ENCODE peak calls at places on chromosomes 6 and 20, in four cellular contexts. P, T, D and C are unnamed samples.

GRCh38 chr6:14747881-14748520 is 497.9 kb upstream of the JARID2 start:
- DNase-seq in P (no peak), T (no peak), D (no peak), C (no peak)

GRCh38 chr6:135270676-135271536 is 89.8 kb downstream of the MYB start:
- DNase-seq in P (no peak), T (no peak), D (no peak), C (no peak)

GRCh38 chr6:75098709-75099108 is 107.1 kb downstream of the COL12A1 start:
- DNase-seq in P (peak), T (no peak), D (peak), C (peak)

GRCh38 chr20:44725852-44726251 is 10.7 kb downstream of the CCN5 start:
- DNase-seq in P (no peak), T (no peak), D (no peak), C (no peak)

GRCh38 chr20:32646486-32646885 is 27.3 kb downstream of the C20orf203 start:
- DNase-seq in P (no peak), T (no peak), D (no peak), C (no peak)

GRCh38 chr6:73747293-73747692 is 51.3 kb downstream of the CD109 start:
- DNase-seq in P (no peak), T (no peak), D (no peak), C (no peak)

GRCh38 chr20:51487525-51488279 is 54.8 kb downstream of the NFATC2 start:
- DNase-seq in P (peak), T (no peak), D (peak), C (peak)

GRCh38 chr6:126761854-126762253 is 356.6 kb upstream of the RSPO3 start:
- DNase-seq in P (no peak), T (no peak), D (no peak), C (no peak)

GRCh38 chr6:28742668-28743270 is 181.0 kb downstream of the TRIM27 start:
- DNase-seq in P (peak), T (peak), D (peak), C (no peak)

GRCh38 chr6:106300020-106300772 is 25.4 kb downstream of the ATG5 start:
- DNase-seq in P (no peak), T (no peak), D (peak), C (no peak)

GRCh38 chr6:18192026-18192425 is 36.8 kb downstream of the KDM1B start:
- DNase-seq in P (no peak), T (no peak), D (no peak), C (no peak)

GRCh38 chr6:71855406-71855805 is 30.9 kb upstream of the RIMS1 start:
- DNase-seq in P (no peak), T (no peak), D (peak), C (no peak)

GRCh38 chr6:164252260-164252659 is 837.7 kb downstream of the QKI start:
- DNase-seq in P (no peak), T (no peak), D (no peak), C (no peak)

GRCh38 chr20:47055699-47056369 is 161.2 kb downstream of the EYA2 start:
- DNase-seq in P (no peak), T (no peak), D (no peak), C (no peak)

GRCh38 chr6:158536084-158536890 is 23.6 kb upstream of the TMEM181 start:
- DNase-seq in P (peak), T (peak), D (peak), C (no peak)

GRCh38 chr6:45587229-45588060 is 209.7 kb upstream of the SUPT3H start:
- DNase-seq in P (no peak), T (no peak), D (no peak), C (no peak)

GRCh38 chr6:131958551-131959470 is 7.6 kb upstream of the CCN2 start:
- DNase-seq in P (no peak), T (no peak), D (peak), C (no peak)
- TF ChIP-seq TCF7L2 in P (no peak), T (no peak), D (no peak), C (no peak)

DNA sequence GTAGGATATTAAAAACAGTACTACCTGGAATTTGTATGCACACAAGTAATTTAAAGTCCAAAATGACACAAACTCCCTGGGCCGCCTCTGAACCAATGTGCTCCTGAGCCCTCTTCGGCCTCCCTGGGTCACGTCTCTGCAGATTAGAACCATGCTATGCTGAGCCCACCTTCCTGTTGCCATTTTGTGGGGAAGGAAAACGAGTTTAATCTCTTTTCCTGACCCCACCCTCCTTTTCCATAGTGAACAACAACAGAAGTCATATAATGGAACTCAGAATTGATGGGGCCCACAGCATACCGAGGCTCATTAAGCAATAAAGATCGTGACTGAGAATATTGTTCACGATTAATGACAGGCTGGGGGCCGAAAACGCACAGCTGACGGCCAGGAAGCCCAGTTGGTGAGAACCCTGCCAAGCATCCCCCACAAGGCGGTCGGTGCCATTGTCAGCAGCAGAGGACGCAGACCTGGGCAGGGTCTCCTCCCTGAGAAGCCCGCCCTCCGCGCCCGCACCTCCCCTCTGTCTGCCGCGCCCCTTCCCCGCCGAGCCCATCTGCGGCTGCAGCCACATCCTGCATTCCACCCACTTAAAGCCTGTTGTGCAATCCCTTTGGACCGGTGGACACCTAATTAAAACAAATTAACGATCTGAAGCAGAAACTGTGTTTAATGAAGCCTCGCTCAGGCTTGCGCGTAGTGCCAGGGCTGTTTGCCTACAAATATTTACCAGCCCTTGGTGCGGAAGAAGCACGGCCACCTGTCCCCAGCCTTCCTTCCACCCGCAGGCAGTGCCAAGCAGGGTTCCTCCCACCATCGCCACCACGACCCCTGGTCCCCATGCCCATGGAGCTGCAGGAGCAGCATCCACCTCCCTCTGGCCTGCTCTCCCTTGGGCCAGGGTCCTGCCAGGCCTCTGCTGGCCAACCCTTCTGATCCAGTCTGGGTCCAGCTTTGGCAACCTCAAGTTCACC is 68.1 kb downstream of the DLL1 start:
- DNase-seq in P (no peak), T (no peak), D (no peak), C (no peak)
- TF ChIP-seq POLR2AphosphoS5 in P (no peak), T (no peak), D (no peak), C (no peak)

GRCh38 chr6:43274916-43275597 is 23.0 kb upstream of the SLC22A7 start:
- DNase-seq in P (no peak), T (peak), D (peak), C (no peak)

GRCh38 chr6:43277083-43277642 is 20.9 kb upstream of the SLC22A7 start:
- DNase-seq in P (no peak), T (no peak), D (no peak), C (no peak)

GRCh38 chr6:43275782-43276179 is 22.3 kb upstream of the SLC22A7 start:
- DNase-seq in P (no peak), T (no peak), D (no peak), C (no peak)

GRCh38 chr6:43277643-43278523 is 20.2 kb upstream of the SLC22A7 start:
- DNase-seq in P (no peak), T (no peak), D (peak), C (no peak)

DNA sequence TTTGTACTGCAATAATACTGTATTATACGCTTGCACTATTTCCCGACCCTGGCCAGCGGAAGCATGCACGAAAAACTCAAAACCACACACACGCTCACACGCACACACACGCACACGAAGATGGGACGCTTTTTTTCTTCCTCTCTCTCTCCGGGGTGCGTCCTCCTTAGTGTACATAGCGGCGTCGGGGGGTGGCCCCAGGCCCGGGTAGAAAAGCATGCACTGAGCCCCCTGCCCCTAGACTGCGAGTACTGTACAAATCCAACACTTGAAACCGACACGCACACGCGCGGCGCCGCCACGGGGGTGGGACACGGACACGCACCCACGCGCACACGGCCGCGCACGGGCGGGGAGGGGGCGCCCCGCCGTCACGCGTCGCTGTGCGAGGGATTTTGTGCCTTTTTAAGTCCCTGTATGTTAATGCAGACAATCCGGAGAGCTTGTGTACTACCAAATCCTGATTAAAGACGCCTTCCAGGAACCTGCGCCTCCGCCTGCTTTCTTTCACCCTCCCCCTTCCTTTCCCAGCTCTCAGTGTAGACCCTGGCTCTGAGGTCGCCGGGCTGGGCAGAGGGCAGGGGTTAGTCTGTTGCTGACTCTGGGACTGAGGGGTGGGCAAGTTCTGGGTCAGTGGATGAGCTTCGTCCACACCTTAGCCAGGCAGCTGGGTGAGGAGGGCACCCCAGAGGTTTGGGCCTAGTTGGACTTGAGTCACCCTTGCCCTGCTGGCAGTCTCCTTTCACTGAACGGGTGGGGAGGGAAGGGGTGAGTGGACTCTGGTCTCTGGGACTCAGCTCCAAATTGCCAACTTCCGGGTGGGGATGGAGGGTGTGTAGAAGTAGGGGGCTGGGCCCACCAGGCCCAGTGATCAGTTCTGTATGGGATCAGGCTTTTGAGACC is 21.6 kb upstream of the SLC22A7 start:
- DNase-seq in P (no peak), T (no peak), D (peak), C (no peak)
- TF ChIP-seq TCF7L2 in P (no peak), T (no peak), D (no peak), C (no peak)

GRCh38 chr6:11039040-11039439 is 5.1 kb downstream of the ELOVL2 start:
- DNase-seq in P (no peak), T (no peak), D (peak), C (no peak)

GRCh38 chr6:11036977-11037430 is 7.1 kb downstream of the ELOVL2 start:
- DNase-seq in P (no peak), T (no peak), D (no peak), C (no peak)

GRCh38 chr6:11040134-11040533 is 4.0 kb downstream of the ELOVL2 start:
- DNase-seq in P (no peak), T (no peak), D (no peak), C (no peak)

GRCh38 chr6:11033825-11034224 is 10.3 kb downstream of the ELOVL2 start:
- DNase-seq in P (no peak), T (no peak), D (no peak), C (no peak)

DNA sequence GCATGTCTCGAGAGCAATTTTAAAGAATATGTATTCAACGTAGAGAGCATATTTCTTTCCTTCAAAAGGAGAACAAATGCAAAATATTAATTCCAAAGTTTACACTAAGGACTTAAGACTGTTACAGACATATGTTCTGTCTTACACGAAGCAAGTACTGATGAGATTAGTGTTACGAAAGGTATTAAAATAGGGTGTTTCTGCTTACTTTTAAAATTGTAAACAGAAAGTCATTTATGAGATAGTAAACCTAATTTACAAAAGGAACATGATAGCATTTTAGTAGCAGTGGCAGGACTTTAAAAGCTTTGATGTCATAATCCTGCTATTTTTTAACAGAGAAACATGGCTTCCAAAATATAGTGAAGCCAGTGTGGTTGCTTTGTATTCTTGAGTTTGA is 8.1 kb downstream of the ELOVL2 start:
- DNase-seq in P (no peak), T (no peak), D (no peak), C (no peak)
- TF ChIP-seq POLR2AphosphoS5 in P (no peak), T (no peak), D (no peak), C (no peak)

GRCh38 chr20:45944965-45945677 is 10.6 kb downstream of the PCIF1 start:
- DNase-seq in P (no peak), T (no peak), D (no peak), C (no peak)
- TF ChIP-seq TCF7L2 in P (no peak), T (no peak), D (no peak), C (no peak)

DNA sequence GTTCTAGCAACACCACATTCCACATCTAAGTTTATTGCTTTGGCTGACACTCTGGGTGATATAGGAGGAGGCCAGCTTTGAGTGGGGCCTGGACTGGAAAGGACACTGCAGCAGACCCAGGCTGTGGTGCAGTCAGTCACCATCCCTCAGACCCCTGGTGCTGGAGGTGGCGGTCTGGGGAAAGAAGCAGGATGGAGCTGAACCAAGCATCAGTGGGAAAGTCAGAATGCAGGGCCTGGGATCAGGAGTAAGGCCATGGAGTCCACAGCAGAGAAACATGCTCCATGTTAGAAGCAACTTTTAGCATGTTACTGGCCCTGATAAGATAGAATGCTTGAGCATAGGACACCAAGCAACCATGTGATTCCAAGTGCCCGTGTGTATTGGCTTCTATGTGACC is 5.9 kb downstream of the HLA-A start:
- DNase-seq in P (no peak), T (no peak), D (no peak), C (no peak)
- TF ChIP-seq POLR2AphosphoS5 in P (no peak), T (no peak), D (no peak), C (no peak)